ENCODE peak calls at places on chromosomes 3 and 15, in seven cellular contexts. S is AG08396; M is CD4-positive, alpha-beta memory T cell; U is CD8-positive, alpha-beta memory T cell; O is activated CD4-positive, CD25-positive, alpha-beta regulatory T cell treated with anti-CD3 and anti-CD28 coated beads, Interleukin-2, amount 50 U/mL, for 72 hours; K is NCI-H146; X is stimulated activated CD4-positive, alpha-beta T cell treated with anti-CD3 and anti-CD28 coated beads, Interleukin-12 subunit alpha, Interleukin-12 subunit beta, amount 100 ng/mL, for 24 hours. T is an unnamed sample.

GRCh38 chr3:177731644-177732268 is 534.5 kb upstream of the TBL1XR1 start:
- DNase-seq in U (no peak), X (no peak), S (no peak), O (no peak), K (no peak), M (no peak), T (no peak)

GRCh38 chr3:39062180-39062579 is 10.4 kb downstream of the WDR48 start:
- DNase-seq in M (no peak), U (no peak), X (no peak), S (no peak), O (no peak), K (no peak), T (no peak)

GRCh38 chr3:36511761-36512496 is 131.6 kb downstream of the STAC start:
- DNase-seq in S (no peak), O (no peak), U (no peak), X (no peak), K (no peak), M (no peak), T (no peak)

GRCh38 chr3:141112686-141113255 is 61.6 kb downstream of the SPSB4 start:
- DNase-seq in U (no peak), M (no peak), X (no peak), K (no peak), S (no peak), O (no peak), T (no peak)

GRCh38 chr3:22937536-22937935 is 265.6 kb upstream of the UBE2E2 start:
- DNase-seq in M (no peak), U (no peak), K (no peak), O (no peak), X (no peak), S (no peak), T (no peak)

GRCh38 chr15:66864086-66864830 is 162.2 kb downstream of the SMAD6 start:
- DNase-seq in K (no peak), U (no peak), S (no peak), O (no peak), M (no peak), X (no peak), T (no peak)

GRCh38 chr15:33581032-33581431 is 270.3 kb downstream of the RYR3 start:
- DNase-seq in X (no peak), U (no peak), S (no peak), O (no peak), K (no peak), M (no peak), T (no peak)

GRCh38 chr15:26974120-26974780 is 3.3 kb downstream of the GABRG3 start:
- DNase-seq in X (no peak), M (no peak), S (no peak), K (peak), U (no peak), O (no peak), T (no peak)

GRCh38 chr3:142180761-142181362 is 31.5 kb upstream of the TFDP2 start:
- DNase-seq in K (peak), M (no peak), S (peak), X (no peak), O (no peak), U (peak), T (no peak)

GRCh38 chr15:68789921-68790575 is 30.6 kb downstream of the ANP32A start:
- DNase-seq in K (peak), M (no peak), U (no peak), X (no peak), O (no peak), S (peak), T (no peak)

GRCh38 chr3:10632741-10633140 is 127.4 kb upstream of the ATP2B2 start:
- DNase-seq in U (no peak), O (no peak), X (no peak), M (no peak), S (no peak), K (no peak), T (no peak)

GRCh38 chr3:160454995-160455394 is 5.4 kb upstream of the TRIM59 start:
- DNase-seq in M (no peak), S (no peak), X (no peak), K (peak), U (no peak), O (no peak), T (no peak)

GRCh38 chr3:147518465-147518864 is 109.3 kb downstream of the ZIC1 start:
- DNase-seq in K (no peak), S (no peak), O (no peak), M (no peak), X (no peak), U (no peak), T (no peak)

GRCh38 chr3:150062492-150062891 is 91.8 kb upstream of the PFN2 start:
- DNase-seq in X (no peak), K (no peak), M (no peak), S (peak), U (no peak), O (no peak), T (no peak)

GRCh38 chr3:59573911-59574310 is 524.1 kb upstream of the CFAP20DC start:
- DNase-seq in X (no peak), O (no peak), K (no peak), U (no peak), M (no peak), S (peak), T (no peak)

GRCh38 chr3:40240921-40241320 is 68.6 kb upstream of the EIF1B start:
- DNase-seq in K (no peak), S (no peak), O (no peak), M (no peak), X (no peak), U (no peak), T (no peak)

GRCh38 chr3:178320481-178321352 is 215.5 kb upstream of the KCNMB2 start:
- DNase-seq in S (peak), K (peak), X (no peak), O (no peak), M (no peak), U (no peak), T (no peak)

GRCh38 chr3:39850707-39851014 is 41.3 kb downstream of the MYRIP start:
- DNase-seq in O (no peak), S (no peak), U (no peak), X (no peak), M (no peak), K (peak), T (no peak)

GRCh38 chr3:156920399-156920798 is 94.2 kb downstream of the LEKR1 start:
- DNase-seq in K (no peak), S (no peak), X (no peak), U (no peak), O (no peak), M (no peak), T (no peak)

GRCh38 chr15:95394186-95395067 is 936.1 kb upstream of the NR2F2 start:
- DNase-seq in K (no peak), U (no peak), S (no peak), M (no peak), X (no peak), O (no peak), T (no peak)

GRCh38 chr3:161489390-161489789 is 7.2 kb upstream of the OTOL1 start:
- DNase-seq in K (no peak), M (no peak), O (no peak), U (no peak), X (no peak), S (no peak), T (no peak)

GRCh38 chr3:42914771-42915515 is 9.0 kb downstream of the ZNF662 start:
- DNase-seq in S (no peak), K (no peak), U (no peak), O (no peak), M (no peak), X (no peak), T (no peak)

GRCh38 chr15:89090791-89091666 is 2.8 kb downstream of the ABHD2 start:
- DNase-seq in O (no peak), M (peak), X (peak), K (no peak), S (peak), U (peak), T (no peak)

GRCh38 chr3:188211476-188211875 is 57.5 kb downstream of the LPP start:
- DNase-seq in U (no peak), X (no peak), M (no peak), K (no peak), S (no peak), O (no peak), T (no peak)

GRCh38 chr3:103295974-103296570 is 861.3 kb downstream of the ZPLD1 start:
- DNase-seq in M (no peak), O (no peak), K (no peak), S (no peak), X (no peak), U (no peak), T (no peak)

GRCh38 chr3:61594978-61595687 is 33.8 kb downstream of the PTPRG start:
- DNase-seq in O (no peak), S (no peak), X (no peak), M (no peak), K (no peak), U (no peak), T (no peak)

GRCh38 chr3:17686613-17687012 is 55.8 kb downstream of the TBC1D5 start:
- DNase-seq in U (no peak), O (no peak), M (no peak), S (no peak), K (no peak), X (no peak), T (no peak)

GRCh38 chr3:127520993-127521392 is 69.5 kb downstream of the TPRA1 start:
- DNase-seq in X (no peak), O (no peak), M (no peak), U (no peak), K (no peak), S (no peak), T (no peak)

T was measured in glomerular endothelial cell.